ENCODE peak calls at places on chromosomes 13 and 19, in five cellular contexts. D is left ventricle myocardium inferior; K is spleen; W is mammary epithelial cell; U is CD8-positive, alpha-beta T cell. Q is an unnamed sample.
A peak's percentile ranks its signal among the peaks of the same experiment; 100 is the strongest.

GRCh38 chr13:74070513-74070912 is 63.7 kb downstream of the KLF12 start:
- DNase-seq in D (no peak), K (no peak), W (no peak), U (no peak), Q (no peak)

GRCh38 chr13:114119196-114119595 is 13.2 kb downstream of the RASA3 start:
- DNase-seq in D (no peak), K (no peak), W (peak; percentile 30), U (peak; percentile 24), Q (no peak)

GRCh38 chr19:7849631-7850428 is 19.8 kb downstream of the EVI5L start:
- DNase-seq in D (no peak), K (no peak), W (no peak), U (no peak), Q (no peak)

GRCh38 chr13:19181621-19182485 is at the start of gene TUBA3C:
- DNase-seq in D (no peak), K (no peak), W (no peak), U (no peak), Q (no peak)

GRCh38 chr13:73618275-73618865 is 515.8 kb downstream of the KLF12 start:
- DNase-seq in D (no peak), K (no peak), W (no peak), U (no peak), Q (no peak)

GRCh38 chr13:72137782-72138181 is 270.8 kb upstream of the DACH1 start:
- DNase-seq in D (no peak), K (no peak), W (no peak), U (no peak), Q (no peak)

GRCh38 chr19:58218899-58219298 is 9.8 kb upstream of the ZNF544 start:
- DNase-seq in D (no peak), K (no peak), W (no peak), U (peak; percentile 29), Q (no peak)

GRCh38 chr13:103803349-103803748 is 737.1 kb upstream of the SLC10A2 start:
- DNase-seq in D (no peak), K (no peak), W (no peak), U (no peak), Q (no peak)

GRCh38 chr13:99700468-99700867 is 199.2 kb downstream of the TM9SF2 start:
- DNase-seq in D (no peak), K (no peak), W (no peak), U (no peak), Q (no peak)

GRCh38 chr19:17777840-17778620 is 16.9 kb upstream of the B3GNT3 start:
- DNase-seq in D (peak; percentile 50), K (peak; percentile 92), W (no peak), U (no peak), Q (peak; percentile 79)

GRCh38 chr13:91046715-91047327 is 300.7 kb upstream of the MIR17HG start:
- DNase-seq in D (no peak), K (no peak), W (no peak), U (no peak), Q (no peak)

GRCh38 chr19:49895566-49896297 is 955 bp downstream of the IL4I1 start:
- DNase-seq in D (no peak), K (no peak), W (no peak), U (no peak), Q (no peak)

GRCh38 chr19:27671876-27672275 is 1541.1 kb downstream of the UQCRFS1 start:
- DNase-seq in D (no peak), K (no peak), W (no peak), U (no peak), Q (no peak)

GRCh38 chr13:112105884-112106283 is 38.9 kb downstream of the SOX1 start:
- DNase-seq in D (no peak), K (no peak), W (no peak), U (no peak), Q (no peak)

GRCh38 chr13:102945324-102945815 is 99.5 kb downstream of the ERCC5 start:
- DNase-seq in D (no peak), K (no peak), W (no peak), U (no peak), Q (no peak)

GRCh38 chr13:86020350-86021002 is 221.3 kb upstream of the SLITRK6 start:
- DNase-seq in D (no peak), K (no peak), W (peak; percentile 26), U (no peak), Q (no peak)

GRCh38 chr13:41812237-41812636 is 148.7 kb downstream of the VWA8 start:
- DNase-seq in D (no peak), K (no peak), W (no peak), U (no peak), Q (no peak)

GRCh38 chr13:30745917-30746686 is 10.8 kb downstream of the ALOX5AP start:
- DNase-seq in D (no peak), K (no peak), W (peak; percentile 11), U (no peak), Q (no peak)

GRCh38 chr13:91127995-91128394 is 219.5 kb upstream of the MIR17HG start:
- DNase-seq in D (no peak), K (no peak), W (no peak), U (no peak), Q (no peak)

GRCh38 chr19:46515879-46516350 is 20.2 kb upstream of the PNMA8B start:
- DNase-seq in D (no peak), K (no peak), W (peak; percentile 47), U (no peak), Q (no peak)

GRCh38 chr19:45442927-45443461 is 19.3 kb upstream of the ERCC1 start:
- DNase-seq in D (peak; percentile 46), K (peak; percentile 84), W (no peak), U (peak; percentile 62), Q (peak; percentile 80)

GRCh38 chr13:113949546-113949945 is 24.3 kb downstream of the C13orf46 start:
- DNase-seq in D (peak; percentile 9), K (peak; percentile 64), W (no peak), U (no peak), Q (peak; percentile 74)

DNA sequence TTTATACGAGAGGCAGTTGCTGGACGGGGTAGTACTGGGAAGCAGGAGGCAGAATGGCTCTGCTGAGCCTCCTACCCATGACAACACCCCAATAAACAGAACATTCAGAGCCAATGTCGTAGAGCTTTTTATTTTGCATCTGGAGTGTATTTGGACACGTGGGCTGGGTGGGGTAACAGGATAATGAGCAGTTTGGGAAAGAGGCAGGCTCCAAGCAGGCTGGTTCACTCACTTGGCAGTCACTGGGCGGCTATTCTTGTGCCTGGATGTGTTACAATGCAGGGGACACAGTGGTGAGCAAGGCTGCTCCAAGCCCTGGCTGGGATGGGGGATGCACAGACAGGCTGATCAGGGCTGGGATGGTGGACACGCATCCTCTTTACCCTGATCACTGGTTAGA is 9.5 kb downstream of the ACTMAP start:
- DNase-seq in D (peak; percentile 52), K (no peak), W (no peak), U (no peak), Q (no peak)
- H3K27ac ChIP-seq in D (peak overlapping the region; percentile 75), K (no peak overlapping the region), W (no peak overlapping the region), U (no peak overlapping the region), Q (no peak overlapping the region)

GRCh38 chr19:54653181-54653809 is 9.5 kb upstream of the LILRB4 start:
- DNase-seq in D (no peak), K (no peak), W (no peak), U (no peak), Q (no peak)

GRCh38 chr19:54648129-54648528 is 14.7 kb upstream of the LILRB4 start:
- DNase-seq in D (no peak), K (no peak), W (no peak), U (no peak), Q (no peak)

GRCh38 chr19:54646331-54646841 is 16.1 kb downstream of the LILRB1 start:
- DNase-seq in D (no peak), K (no peak), W (no peak), U (no peak), Q (no peak)

GRCh38 chr19:54654447-54655321 is 8.1 kb upstream of the LILRB4 start:
- DNase-seq in D (no peak), K (no peak), W (no peak), U (no peak), Q (no peak)

DNA sequence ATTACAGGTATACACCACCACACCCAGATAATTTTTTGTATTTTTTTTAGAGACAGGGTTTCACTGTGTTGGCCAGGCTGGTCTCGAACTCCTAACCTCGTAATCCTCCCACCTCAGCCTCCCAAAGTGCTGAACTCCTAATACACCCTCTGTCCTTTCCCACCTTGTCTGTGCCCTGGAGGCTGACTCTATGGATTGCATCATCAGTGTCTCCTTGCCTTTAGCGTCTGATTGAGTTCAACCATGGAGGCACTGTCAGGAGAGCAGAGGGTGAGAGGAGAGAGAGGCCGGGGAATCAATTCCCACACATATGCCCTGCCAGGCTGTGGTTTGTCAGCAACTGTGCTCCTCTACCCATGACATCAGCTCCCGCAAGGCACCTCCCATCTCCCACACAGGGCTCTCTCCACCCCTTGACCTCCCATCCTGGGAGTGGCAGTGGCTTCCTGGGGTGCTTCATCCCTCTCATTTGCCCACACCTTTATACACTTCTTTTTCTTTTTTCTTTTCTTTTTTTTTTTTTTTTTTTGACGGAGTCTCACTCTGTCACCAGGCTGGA is 12.6 kb upstream of the LILRB4 start:
- DNase-seq in D (no peak), K (no peak), W (no peak), U (no peak), Q (no peak)
- H3K9me3 ChIP-seq in D (peaks cover 3% of the 10 kb centered on the region), K (no peaks in the 10 kb centered on the region), W (peaks cover 10% of the 10 kb centered on the region), U (no peaks in the 10 kb centered on the region), Q (no peaks in the 10 kb centered on the region)

GRCh38 chr19:6272411-6272791 is 7.4 kb downstream of the MLLT1 start:
- DNase-seq in D (no peak), K (no peak), W (no peak), U (no peak), Q (no peak)

GRCh38 chr19:6272913-6273600 is 6.7 kb downstream of the MLLT1 start:
- DNase-seq in D (no peak), K (no peak), W (no peak), U (no peak), Q (no peak)

GRCh38 chr19:6275170-6275744 is 4.5 kb downstream of the MLLT1 start:
- DNase-seq in D (no peak), K (no peak), W (no peak), U (no peak), Q (no peak)

GRCh38 chr19:6274756-6275155 is 5.0 kb downstream of the MLLT1 start:
- DNase-seq in D (no peak), K (no peak), W (no peak), U (no peak), Q (no peak)

DNA sequence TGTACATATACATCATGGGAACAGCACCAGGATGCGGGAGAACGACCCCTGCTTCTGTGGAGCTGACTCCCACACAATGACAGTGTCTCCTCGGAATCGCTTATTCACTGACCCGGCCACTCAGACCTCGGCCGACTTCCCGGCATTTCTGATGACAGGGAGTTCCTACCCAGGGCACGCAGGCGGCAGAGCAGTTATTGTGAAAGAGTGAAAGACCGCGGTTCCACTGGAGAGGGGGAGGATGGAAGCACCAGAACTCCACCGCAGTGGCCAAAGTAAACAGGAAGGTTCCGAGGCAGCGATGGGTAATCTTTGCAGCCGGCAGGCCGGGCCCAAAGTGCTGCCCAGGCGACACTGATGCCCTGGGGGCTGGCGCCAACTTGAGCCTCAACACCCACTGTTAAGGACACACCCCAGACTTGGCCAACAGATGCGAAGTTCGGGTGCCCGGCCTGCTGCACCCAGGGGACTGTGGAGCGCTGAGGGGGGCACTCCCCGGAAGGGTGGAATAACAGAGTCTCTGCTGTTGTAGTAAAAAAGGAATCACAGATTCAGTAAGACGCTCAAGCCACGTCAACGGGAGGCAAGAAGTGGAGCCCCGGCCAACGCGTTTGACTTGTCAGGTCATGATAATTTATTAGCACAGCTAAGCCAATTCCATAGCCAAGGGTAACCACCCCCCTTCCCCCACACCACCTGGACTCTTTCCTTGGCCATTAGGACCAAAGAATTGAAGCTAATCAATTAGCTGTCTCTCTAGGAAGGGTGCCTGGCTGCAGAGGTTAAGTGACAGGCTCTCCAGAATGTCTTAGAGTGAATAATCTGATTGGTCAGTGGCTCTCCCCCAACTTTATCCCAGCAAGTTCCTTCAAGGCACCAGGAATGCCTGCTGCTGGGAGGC is 5.8 kb downstream of the MLLT1 start:
- DNase-seq in D (peak; percentile 84), K (peak; percentile 89), W (peak; percentile 83), U (no peak), Q (peak; percentile 95)
- H3K4me3 ChIP-seq in D (peak overlapping the region; percentile 56), K (no peak overlapping the region), W (peak overlapping the region; percentile 24), U (no peak overlapping the region), Q (no peak overlapping the region)

GRCh38 chr13:40083841-40084240 is 428.4 kb downstream of the COG6 start:
- DNase-seq in D (no peak), K (no peak), W (no peak), U (no peak), Q (no peak)
- H3K27ac ChIP-seq in D (no peak overlapping the region), K (no peak overlapping the region), W (no peak overlapping the region), U (no peak overlapping the region), Q (no peak overlapping the region)